ENCODE peak calls at places on chromosomes 16 and 17, in six cellular contexts. E is Caki2; Y is activated CD8-positive, alpha-beta memory T cell treated with anti-CD3 and anti-CD28 coated beads for 1 hour; P is HEK293T; X is stromal cell of bone marrow; L is activated CD4-positive, alpha-beta memory T cell treated with anti-CD3 and anti-CD28 coated beads, Interleukin-2, amount 10 ng/mL, durations not matched to agents 7 days and 5 days. W is an unnamed sample.
A peak's percentile ranks its signal among the peaks of the same experiment; 100 is the strongest.

GRCh38 chr17:1069847-1070246 is 72.9 kb downstream of the TIMM22 start:
- DNase-seq in P (no peak), Y (no peak), E (no peak), L (no peak), X (no peak), W (no peak)

GRCh38 chr17:74369221-74369620 is 1.9 kb downstream of the GPR142 start:
- DNase-seq in X (no peak), P (no peak), Y (peak; percentile 25), E (no peak), L (peak; percentile 76), W (no peak)

GRCh38 chr16:75251280-75252048 is at the start of gene BCAR1:
- DNase-seq in L (no peak), Y (no peak), X (peak; percentile 79), P (peak; percentile 86), E (peak; percentile 74), W (peak; percentile 87)

GRCh38 chr16:74563828-74564263 is 43.1 kb downstream of the GLG1 start:
- DNase-seq in P (no peak), Y (no peak), E (peak; percentile 61), X (peak; percentile 12), L (no peak), W (no peak)

GRCh38 chr17:17816240-17816814 is 20.5 kb downstream of the SREBF1 start:
- DNase-seq in P (no peak), Y (no peak), X (no peak), L (no peak), E (no peak), W (no peak)

GRCh38 chr17:1005361-1005946 is 8.5 kb downstream of the TIMM22 start:
- DNase-seq in E (no peak), Y (no peak), P (no peak), X (peak; percentile 54), L (no peak), W (peak; percentile 66)

GRCh38 chr16:65044861-65045260 is 77.0 kb downstream of the CDH11 start:
- DNase-seq in E (no peak), P (no peak), Y (no peak), X (peak; percentile 66), L (no peak), W (no peak)

GRCh38 chr16:17238285-17239028 is 232.3 kb downstream of the XYLT1 start:
- DNase-seq in P (no peak), L (peak; percentile 41), X (no peak), Y (no peak), E (no peak), W (peak; percentile 37)

W was measured in MG63.